ENCODE peak calls at places on chromosomes 4 and X, in five cellular contexts. S is stimulated activated CD4-positive, alpha-beta T cell treated with anti-CD3 and anti-CD28 coated beads, Interleukin-2, amount 100 ng/mL, for 4 hours; Q is body of pancreas; F is CD4-positive, alpha-beta T cell; U is non-pigmented ciliary epithelial cell. E is an unnamed sample.

GRCh38 chr4:1358421-1359160 is 11.6 kb downstream of the UVSSA start:
- DNase-seq in U (no peak), Q (no peak), S (no peak), F (no peak), E (no peak)

GRCh38 chrX:129754266-129755024 is 15.7 kb downstream of the XPNPEP2 start:
- DNase-seq in Q (no peak), F (no peak), U (no peak), S (no peak), E (no peak)

GRCh38 chr4:122005064-122005755 is 53.4 kb upstream of the TRPC3 start:
- DNase-seq in S (no peak), U (peak), Q (no peak), F (no peak), E (no peak)

GRCh38 chrX:153983321-153983729 is 10.8 kb downstream of the TMEM187 start:
- DNase-seq in S (no peak), U (no peak), F (no peak), Q (no peak), E (no peak)

GRCh38 chrX:10506781-10507180 is 113.6 kb downstream of the MID1 start:
- DNase-seq in U (no peak), F (no peak), Q (no peak), S (no peak), E (no peak)

GRCh38 chr4:3756343-3757059 is 9.7 kb upstream of the ADRA2C start:
- DNase-seq in F (no peak), U (no peak), Q (no peak), S (no peak), E (no peak)

GRCh38 chrX:16643160-16643559 is 6.8 kb upstream of the S100G start:
- DNase-seq in S (no peak), U (no peak), F (no peak), Q (no peak), E (peak)

GRCh38 chr4:156977435-156978160 is 6.0 kb upstream of the PDGFC start:
- DNase-seq in U (peak), Q (no peak), S (no peak), F (no peak), E (no peak)

GRCh38 chr4:40547446-40548132 is 82.1 kb downstream of the RBM47 start:
- DNase-seq in S (no peak), Q (no peak), U (no peak), F (no peak), E (no peak)

GRCh38 chrX:71184803-71185495 is 38.1 kb upstream of the GJB1 start:
- DNase-seq in F (no peak), U (no peak), S (no peak), Q (peak), E (no peak)

GRCh38 chr4:85127653-85128052 is 161.2 kb upstream of the WDFY3 start:
- DNase-seq in U (no peak), F (no peak), S (no peak), Q (peak), E (peak)

GRCh38 chr4:70704333-70705145 is 16.2 kb downstream of the UTP3 start:
- DNase-seq in S (peak), F (peak), Q (peak), U (no peak), E (no peak)

GRCh38 chr4:7654550-7655266 is 220.0 kb upstream of the PSAPL1 start:
- DNase-seq in F (no peak), U (no peak), S (no peak), Q (no peak), E (no peak)

GRCh38 chr4:54063737-54064316 is 578 bp downstream of the CHIC2 start:
- DNase-seq in Q (peak), S (peak), U (no peak), F (no peak), E (no peak)

GRCh38 chrX:111823068-111823467 is 52.9 kb upstream of the TRPC5OS start:
- DNase-seq in U (no peak), S (no peak), Q (no peak), F (no peak), E (no peak)

GRCh38 chr4:3136454-3136853 is 62.0 kb downstream of the HTT start:
- DNase-seq in F (no peak), U (no peak), Q (no peak), S (no peak), E (no peak)

GRCh38 chr4:85180533-85180932 is 214.0 kb upstream of the WDFY3 start:
- DNase-seq in Q (no peak), S (no peak), F (no peak), U (no peak), E (no peak)